ENCODE peak calls at places on chromosomes 7 and 10, in eight cellular contexts. H, E, W, M, J, V, I and X are unnamed samples.

GRCh38 chr10:124481717-124482116 is 20.1 kb downstream of the LHPP start:
- DNase-seq in H (no peak), E (no peak), W (no peak), M (no peak), J (no peak), V (no peak), I (no peak), X (no peak)

GRCh38 chr7:90756366-90756765 is 160.2 kb downstream of the CDK14 start:
- DNase-seq in H (no peak), E (no peak), W (no peak), M (no peak), J (no peak), V (no peak), I (no peak), X (no peak)

GRCh38 chr7:158411232-158411950 is 176.2 kb downstream of the PTPRN2 start:
- DNase-seq in H (peak), E (no peak), W (no peak), M (no peak), J (no peak), V (no peak), I (no peak), X (no peak)

GRCh38 chr10:94591461-94592205 is 46.0 kb downstream of the HELLS start:
- DNase-seq in H (no peak), E (no peak), W (no peak), M (no peak), J (no peak), V (no peak), I (no peak), X (no peak)

GRCh38 chr7:16753102-16753931 is at the start of gene TSPAN13:
- DNase-seq in H (peak), E (peak), W (peak), M (peak), J (peak), V (peak), I (peak), X (peak)

GRCh38 chr10:31847518-31847917 is 81.1 kb downstream of the ARHGAP12 start:
- DNase-seq in H (no peak), E (no peak), W (no peak), M (no peak), J (no peak), V (no peak), I (no peak), X (no peak)

GRCh38 chr10:34319197-34319846 is 495.8 kb downstream of the PARD3 start:
- DNase-seq in H (no peak), E (no peak), W (peak), M (peak), J (no peak), V (no peak), I (no peak), X (peak)

GRCh38 chr7:128031901-128032604 is 816 bp upstream of the LRRC4 start:
- DNase-seq in H (peak), E (no peak), W (peak), M (peak), J (peak), V (peak), I (peak), X (peak)

GRCh38 chr7:45211958-45212357 is 54.4 kb downstream of the RAMP3 start:
- DNase-seq in H (no peak), E (no peak), W (no peak), M (no peak), J (no peak), V (no peak), I (no peak), X (no peak)

GRCh38 chr7:157276091-157276561 is 60.7 kb upstream of the DNAJB6 start:
- DNase-seq in H (peak), E (no peak), W (no peak), M (no peak), J (no peak), V (no peak), I (no peak), X (no peak)

GRCh38 chr7:156640949-156641485 is 443 bp downstream of the RNF32 start:
- DNase-seq in H (no peak), E (no peak), W (peak), M (peak), J (peak), V (peak), I (no peak), X (peak)

GRCh38 chr7:140677496-140677895 is 4.8 kb downstream of the ADCK2 start:
- DNase-seq in H (no peak), E (no peak), W (no peak), M (no peak), J (no peak), V (no peak), I (no peak), X (no peak)

GRCh38 chr7:101820703-101821102 is 3.3 kb downstream of the CUX1 start:
- DNase-seq in H (no peak), E (no peak), W (peak), M (no peak), J (no peak), V (no peak), I (no peak), X (no peak)

GRCh38 chr10:74901867-74902439 is 75.6 kb downstream of the KAT6B start:
- DNase-seq in H (no peak), E (no peak), W (no peak), M (no peak), J (no peak), V (no peak), I (no peak), X (no peak)

GRCh38 chr10:78264361-78264760 is 230.7 kb downstream of the RPS24 start:
- DNase-seq in H (no peak), E (no peak), W (no peak), M (no peak), J (no peak), V (no peak), I (no peak), X (no peak)

GRCh38 chr10:54940418-54940817 is 139.4 kb upstream of the PCDH15 start:
- DNase-seq in H (no peak), E (no peak), W (no peak), M (no peak), J (peak), V (no peak), I (no peak), X (no peak)

GRCh38 chr7:78164459-78164858 is 365.9 kb downstream of the PHTF2 start:
- DNase-seq in H (no peak), E (no peak), W (no peak), M (no peak), J (no peak), V (no peak), I (no peak), X (no peak)